ENCODE peak calls at places on chromosomes 6 and 20, in seven cellular contexts. One of them, this sample, is unnamed.

GRCh38 chr20:57874141-57874540 is 164.3 kb upstream of the PMEPA1 start:
- DNase-seq in hepatocyte: no peak
- DNase-seq in MM.1S: no peak
- DNase-seq in heart right ventricle: no peak
- DNase-seq in PC-3: no peak
- DNase-seq in astrocyte: no peak
- DNase-seq in PC-9: no peak
- DNase-seq in this sample: no peak

GRCh38 chr20:5796369-5797040 is 46.3 kb downstream of the SHLD1 start:
- DNase-seq in astrocyte: no peak
- DNase-seq in PC-3: no peak
- DNase-seq in PC-9: no peak
- DNase-seq in hepatocyte: no peak
- DNase-seq in heart right ventricle: no peak
- DNase-seq in MM.1S: no peak
- DNase-seq in this sample: no peak

GRCh38 chr6:48933136-48933535 is 529.9 kb downstream of the MMUT start:
- DNase-seq in PC-3: peak; percentile 49
- DNase-seq in hepatocyte: no peak
- DNase-seq in astrocyte: no peak
- DNase-seq in PC-9: no peak
- DNase-seq in MM.1S: no peak
- DNase-seq in heart right ventricle: no peak
- DNase-seq in this sample: no peak

GRCh38 chr6:107479089-107479690 is 10.7 kb upstream of the SOBP start:
- DNase-seq in PC-3: no peak
- DNase-seq in hepatocyte: no peak
- DNase-seq in heart right ventricle: no peak
- DNase-seq in astrocyte: no peak
- DNase-seq in MM.1S: no peak
- DNase-seq in PC-9: no peak
- DNase-seq in this sample: no peak

GRCh38 chr20:61320617-61321200 is 68.6 kb downstream of the CDH4 start:
- DNase-seq in MM.1S: no peak
- DNase-seq in PC-3: no peak
- DNase-seq in astrocyte: no peak
- DNase-seq in heart right ventricle: no peak
- DNase-seq in hepatocyte: no peak
- DNase-seq in PC-9: no peak
- DNase-seq in this sample: no peak

GRCh38 chr20:19433371-19434316 is 221.2 kb downstream of the SLC24A3 start:
- DNase-seq in PC-9: no peak
- DNase-seq in heart right ventricle: no peak
- DNase-seq in MM.1S: no peak
- DNase-seq in hepatocyte: no peak
- DNase-seq in PC-3: no peak
- DNase-seq in astrocyte: peak; percentile 59
- DNase-seq in this sample: no peak

GRCh38 chr6:133997267-133997666 is 44.2 kb downstream of the TBPL1 start:
- DNase-seq in PC-9: no peak
- DNase-seq in MM.1S: no peak
- DNase-seq in heart right ventricle: no peak
- DNase-seq in hepatocyte: no peak
- DNase-seq in PC-3: no peak
- DNase-seq in astrocyte: no peak
- DNase-seq in this sample: no peak

GRCh38 chr6:5778906-5779305 is 227.8 kb downstream of the NRN1 start:
- DNase-seq in PC-3: no peak
- DNase-seq in PC-9: no peak
- DNase-seq in hepatocyte: no peak
- DNase-seq in heart right ventricle: no peak
- DNase-seq in astrocyte: no peak
- DNase-seq in MM.1S: no peak
- DNase-seq in this sample: no peak

GRCh38 chr20:46784450-46785127 is 75.1 kb downstream of the SLC2A10 start:
- DNase-seq in hepatocyte: no peak
- DNase-seq in MM.1S: no peak
- DNase-seq in PC-3: peak; percentile 32
- DNase-seq in heart right ventricle: no peak
- DNase-seq in PC-9: no peak
- DNase-seq in astrocyte: peak; percentile 6
- DNase-seq in this sample: no peak

GRCh38 chr20:45036044-45036755 is 64.7 kb downstream of the KCNS1 start:
- DNase-seq in astrocyte: peak; percentile 58
- DNase-seq in PC-9: peak; percentile 32
- DNase-seq in PC-3: peak; percentile 76
- DNase-seq in heart right ventricle: no peak
- DNase-seq in hepatocyte: no peak
- DNase-seq in MM.1S: no peak
- DNase-seq in this sample: peak; percentile 69

GRCh38 chr20:4445780-4446179 is 275.9 kb upstream of the PRND start:
- DNase-seq in PC-9: no peak
- DNase-seq in astrocyte: peak; percentile 12
- DNase-seq in PC-3: no peak
- DNase-seq in heart right ventricle: no peak
- DNase-seq in MM.1S: no peak
- DNase-seq in hepatocyte: no peak
- DNase-seq in this sample: no peak

GRCh38 chr20:8749986-8750385 is 318.9 kb upstream of the PLCB4 start:
- DNase-seq in hepatocyte: no peak
- DNase-seq in MM.1S: no peak
- DNase-seq in PC-9: no peak
- DNase-seq in heart right ventricle: no peak
- DNase-seq in astrocyte: peak; percentile 39
- DNase-seq in PC-3: peak; percentile 33
- DNase-seq in this sample: no peak

GRCh38 chr6:124963416-124964083 is 1.3 kb downstream of the RNF217 start:
- DNase-seq in heart right ventricle: no peak
- DNase-seq in astrocyte: peak; percentile 58
- DNase-seq in hepatocyte: peak; percentile 21
- DNase-seq in PC-9: no peak
- DNase-seq in MM.1S: no peak
- DNase-seq in PC-3: peak; percentile 19
- DNase-seq in this sample: no peak

DNA sequence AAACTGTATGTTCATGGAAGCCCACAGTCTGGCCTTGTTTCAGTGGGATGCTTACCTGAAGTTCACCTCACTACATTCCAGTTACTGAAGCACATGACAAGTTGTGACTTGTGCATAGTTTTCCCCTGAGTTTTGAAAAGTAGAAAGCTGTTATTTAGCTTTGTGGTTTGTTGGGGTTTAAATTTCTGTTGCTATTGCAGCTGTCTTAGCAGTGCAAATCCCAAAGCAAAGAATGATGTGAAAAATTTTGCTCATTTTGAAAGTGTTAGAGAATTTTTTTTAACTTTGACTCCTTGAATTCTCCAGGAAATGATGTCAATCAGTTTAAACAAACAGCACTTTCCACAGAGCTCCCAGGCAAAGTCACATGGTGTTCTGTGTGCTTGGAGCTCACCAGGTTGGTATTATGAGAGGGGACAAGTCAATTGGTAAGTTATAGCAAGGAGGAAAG is 268.4 kb downstream of the ADGRG6 start:
- DNase-seq in heart right ventricle: no peak
- DNase-seq in PC-3: peak; percentile 9
- DNase-seq in astrocyte: peak; percentile 88
- DNase-seq in MM.1S: no peak
- DNase-seq in hepatocyte: peak; percentile 36
- DNase-seq in PC-9: no peak
- DNase-seq in this sample: peak; percentile 58
- H3K27ac ChIP-seq in heart right ventricle: no peak overlapping the region
- H3K27ac ChIP-seq in PC-3: no peak overlapping the region
- H3K27ac ChIP-seq in astrocyte: peak overlapping the region; percentile 88
- H3K27ac ChIP-seq in MM.1S: peak overlapping the region; percentile 29
- H3K27ac ChIP-seq in hepatocyte: peak overlapping the region; percentile 68
- H3K27ac ChIP-seq in PC-9: no peak overlapping the region
- H3K27ac ChIP-seq in this sample: no peak overlapping the region

GRCh38 chr20:33648396-33649004 is 13.6 kb upstream of the C20orf144 start:
- DNase-seq in PC-3: peak; percentile 48
- DNase-seq in astrocyte: no peak
- DNase-seq in PC-9: no peak
- DNase-seq in hepatocyte: no peak
- DNase-seq in heart right ventricle: no peak
- DNase-seq in MM.1S: no peak
- DNase-seq in this sample: peak; percentile 41

GRCh38 chr20:33649201-33649631 is 12.9 kb upstream of the C20orf144 start:
- DNase-seq in PC-9: no peak
- DNase-seq in MM.1S: no peak
- DNase-seq in hepatocyte: no peak
- DNase-seq in heart right ventricle: peak; percentile 72
- DNase-seq in PC-3: no peak
- DNase-seq in astrocyte: no peak
- DNase-seq in this sample: no peak

GRCh38 chr20:33645421-33645820 is 16.7 kb upstream of the C20orf144 start:
- DNase-seq in hepatocyte: no peak
- DNase-seq in heart right ventricle: no peak
- DNase-seq in astrocyte: no peak
- DNase-seq in PC-9: no peak
- DNase-seq in PC-3: no peak
- DNase-seq in MM.1S: no peak
- DNase-seq in this sample: no peak

GRCh38 chr20:33646191-33646590 is 15.9 kb upstream of the C20orf144 start:
- DNase-seq in PC-3: no peak
- DNase-seq in hepatocyte: no peak
- DNase-seq in PC-9: no peak
- DNase-seq in heart right ventricle: no peak
- DNase-seq in astrocyte: no peak
- DNase-seq in MM.1S: no peak
- DNase-seq in this sample: no peak

DNA sequence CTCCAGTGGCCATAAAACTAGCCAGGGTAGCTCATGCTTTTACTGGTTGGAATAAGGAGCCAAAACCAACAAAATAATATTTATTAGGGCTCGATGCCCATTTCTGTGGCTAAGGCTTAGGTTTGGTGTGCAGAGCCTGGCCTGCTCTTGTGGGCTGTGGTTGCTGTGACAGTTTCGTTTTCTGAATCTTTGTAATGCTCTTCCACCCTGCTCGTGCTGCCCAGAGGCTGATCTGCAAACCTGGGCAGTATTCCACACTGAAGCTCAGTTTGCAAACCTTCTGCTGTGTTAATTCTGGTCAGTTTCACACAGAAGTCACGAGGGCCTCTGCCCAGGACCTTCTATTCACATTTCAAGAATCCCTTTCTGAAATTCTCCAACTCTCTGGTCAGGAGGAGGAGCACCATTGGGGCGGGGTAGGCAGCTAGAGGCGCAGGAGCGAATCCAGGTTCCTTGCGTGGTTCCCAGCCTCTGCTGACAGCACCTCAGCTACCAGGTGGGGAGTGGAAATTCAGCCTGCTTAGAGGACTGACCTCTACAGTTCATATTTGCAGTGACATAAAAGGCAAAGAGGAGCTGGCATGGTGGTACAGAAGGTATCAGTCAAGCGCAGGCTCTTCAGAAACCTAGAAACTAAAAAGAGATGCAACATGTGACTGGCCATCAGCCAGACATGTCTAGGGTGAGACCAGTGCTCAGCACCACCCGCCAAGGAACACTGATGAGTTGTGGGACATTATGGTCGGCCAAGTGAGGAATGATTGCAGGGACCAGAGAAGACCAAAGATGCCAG is 14.3 kb upstream of the C20orf144 start:
- DNase-seq in PC-3: peak; percentile 85
- DNase-seq in PC-9: no peak
- DNase-seq in heart right ventricle: no peak
- DNase-seq in astrocyte: peak; percentile 85
- DNase-seq in MM.1S: peak; percentile 86
- DNase-seq in hepatocyte: no peak
- DNase-seq in this sample: no peak
- TF ChIP-seq CTCF in PC-3: no peak
- TF ChIP-seq CTCF in PC-9: no peak
- TF ChIP-seq CTCF in heart right ventricle: no peak
- TF ChIP-seq CTCF in astrocyte: no peak
- TF ChIP-seq CTCF in MM.1S: peak; percentile 13
- TF ChIP-seq CTCF in hepatocyte: no peak
- TF ChIP-seq CTCF in this sample: no peak

DNA sequence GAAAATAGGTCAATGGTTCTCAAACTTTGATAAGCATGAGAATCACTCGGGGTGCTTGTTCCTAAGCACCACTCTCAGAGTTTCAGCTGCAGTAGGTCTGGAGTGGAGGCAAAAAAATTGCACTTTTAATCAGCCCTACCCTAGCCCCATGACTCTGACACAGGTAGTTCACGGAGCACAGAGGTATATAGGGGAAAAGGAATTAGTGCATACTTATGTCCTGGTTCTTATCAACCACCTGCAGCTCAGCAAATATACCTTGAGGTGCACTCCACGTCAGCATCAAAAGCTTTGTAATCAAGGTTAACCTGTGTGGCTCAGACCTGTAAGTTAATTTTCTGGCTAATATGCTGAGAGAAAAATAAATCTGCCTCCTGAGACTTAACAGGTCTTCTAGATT is 138.8 kb upstream of the HMGN3 start:
- DNase-seq in PC-3: no peak
- DNase-seq in heart right ventricle: no peak
- DNase-seq in astrocyte: no peak
- DNase-seq in MM.1S: no peak
- DNase-seq in hepatocyte: peak; percentile 42
- DNase-seq in PC-9: no peak
- DNase-seq in this sample: no peak
- H3K27ac ChIP-seq in PC-3: no peak overlapping the region
- H3K27ac ChIP-seq in heart right ventricle: no peak overlapping the region
- H3K27ac ChIP-seq in astrocyte: no peak overlapping the region
- H3K27ac ChIP-seq in MM.1S: no peak overlapping the region
- H3K27ac ChIP-seq in hepatocyte: peak overlapping the region; percentile 80
- H3K27ac ChIP-seq in PC-9: no peak overlapping the region
- H3K27ac ChIP-seq in this sample: no peak overlapping the region

GRCh38 chr6:70901324-70901723 is 55.5 kb downstream of the B3GAT2 start:
- DNase-seq in hepatocyte: no peak
- DNase-seq in PC-3: peak; percentile 19
- DNase-seq in PC-9: no peak
- DNase-seq in heart right ventricle: no peak
- DNase-seq in astrocyte: no peak
- DNase-seq in MM.1S: no peak
- DNase-seq in this sample: no peak
- TF ChIP-seq CTCF in hepatocyte: no peak
- TF ChIP-seq CTCF in PC-3: peak; percentile 49
- TF ChIP-seq CTCF in PC-9: peak; percentile 53
- TF ChIP-seq CTCF in heart right ventricle: no peak
- TF ChIP-seq CTCF in astrocyte: peak; percentile 39
- TF ChIP-seq CTCF in MM.1S: peak; percentile 24
- TF ChIP-seq CTCF in this sample: no peak

DNA sequence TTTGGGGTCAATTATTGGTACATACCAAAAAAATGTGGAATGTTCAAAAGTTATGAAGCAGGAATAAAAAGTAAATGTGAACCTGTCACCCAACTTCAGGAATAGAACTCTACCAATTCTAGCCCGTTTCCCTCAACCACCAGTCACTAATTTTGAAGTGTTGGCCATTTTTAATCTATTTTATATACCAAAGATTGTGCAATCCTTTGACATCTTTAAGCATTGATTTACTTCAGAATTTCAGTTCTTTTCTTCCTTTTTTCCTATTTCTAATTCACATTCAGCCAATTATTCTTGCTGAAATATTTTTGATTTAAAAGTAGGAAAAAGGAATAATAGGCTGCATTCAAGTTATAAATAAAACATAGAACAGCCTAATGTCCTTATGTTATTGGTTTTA is 46.9 kb upstream of the SMIM28 start:
- DNase-seq in PC-3: no peak
- DNase-seq in heart right ventricle: no peak
- DNase-seq in hepatocyte: no peak
- DNase-seq in MM.1S: no peak
- DNase-seq in astrocyte: no peak
- DNase-seq in PC-9: no peak
- DNase-seq in this sample: no peak
- H3K27ac ChIP-seq in PC-3: no peak overlapping the region
- H3K27ac ChIP-seq in heart right ventricle: no peak overlapping the region
- H3K27ac ChIP-seq in hepatocyte: no peak overlapping the region
- H3K27ac ChIP-seq in MM.1S: no peak overlapping the region
- H3K27ac ChIP-seq in astrocyte: no peak overlapping the region
- H3K27ac ChIP-seq in PC-9: no peak overlapping the region
- H3K27ac ChIP-seq in this sample: no peak overlapping the region